ENCODE peak calls at places on chromosomes 7 and 10, in nine cellular contexts. J, M, G, V, I, A, U, S and F are unnamed samples.

GRCh38 chr7:105337529-105337928 is 51.2 kb downstream of the SRPK2 start:
- DNase-seq in J (no peak), M (no peak), G (no peak), V (no peak), I (no peak), A (no peak), U (no peak), S (no peak), F (no peak)

GRCh38 chr10:14362098-14362497 is 31.4 kb upstream of the FRMD4A start:
- DNase-seq in J (no peak), M (no peak), G (no peak), V (no peak), I (no peak), A (no peak), U (peak; percentile 66), S (no peak), F (no peak)

GRCh38 chr10:1467450-1467849 is 269.9 kb downstream of the ADARB2 start:
- DNase-seq in J (no peak), M (no peak), G (no peak), V (no peak), I (no peak), A (no peak), U (no peak), S (no peak), F (no peak)

GRCh38 chr7:98836811-98837631 is 32.8 kb downstream of the TMEM130 start:
- DNase-seq in J (no peak), M (peak; percentile 50), G (no peak), V (peak; percentile 59), I (peak; percentile 82), A (peak; percentile 45), U (no peak), S (peak; percentile 21), F (peak; percentile 83)

GRCh38 chr10:71920540-71921318 is 43.5 kb upstream of the CHST3 start:
- DNase-seq in J (peak; percentile 73), M (no peak), G (peak; percentile 74), V (no peak), I (no peak), A (peak; percentile 68), U (peak; percentile 31), S (no peak), F (no peak)

GRCh38 chr7:80298201-80298600 is 163.6 kb downstream of the GNAI1 start:
- DNase-seq in J (peak; percentile 11), M (no peak), G (peak; percentile 50), V (no peak), I (no peak), A (peak; percentile 15), U (no peak), S (no peak), F (no peak)

GRCh38 chr7:41114691-41115090 is 588.2 kb downstream of the INHBA start:
- DNase-seq in J (no peak), M (no peak), G (peak; percentile 80), V (no peak), I (no peak), A (no peak), U (no peak), S (no peak), F (no peak)

GRCh38 chr7:68005992-68006391 is 1009.4 kb downstream of the TYW1 start:
- DNase-seq in J (no peak), M (no peak), G (no peak), V (no peak), I (no peak), A (no peak), U (no peak), S (no peak), F (no peak)

GRCh38 chr7:36265720-36266119 is 112.7 kb downstream of the EEPD1 start:
- DNase-seq in J (no peak), M (no peak), G (peak; percentile 31), V (no peak), I (no peak), A (no peak), U (peak; percentile 27), S (peak; percentile 40), F (no peak)

GRCh38 chr10:103784723-103785418 is 70.5 kb downstream of the SH3PXD2A start:
- DNase-seq in J (no peak), M (no peak), G (no peak), V (no peak), I (no peak), A (no peak), U (no peak), S (no peak), F (no peak)

GRCh38 chr7:18350678-18351077 is 144.9 kb upstream of the HDAC9 start:
- DNase-seq in J (no peak), M (no peak), G (no peak), V (no peak), I (peak; percentile 44), A (no peak), U (no peak), S (no peak), F (peak; percentile 20)

GRCh38 chr7:272108-272615 is 17.8 kb upstream of the FOXL3 start:
- DNase-seq in J (no peak), M (no peak), G (no peak), V (no peak), I (no peak), A (no peak), U (no peak), S (no peak), F (no peak)

GRCh38 chr10:94116848-94117247 is 123.1 kb downstream of the PLCE1 start:
- DNase-seq in J (no peak), M (no peak), G (no peak), V (no peak), I (no peak), A (no peak), U (no peak), S (no peak), F (no peak)

GRCh38 chr7:50665403-50666123 is 100.4 kb upstream of the DDC start:
- DNase-seq in J (no peak), M (no peak), G (no peak), V (no peak), I (peak; percentile 42), A (peak; percentile 42), U (peak; percentile 56), S (no peak), F (no peak)

DNA sequence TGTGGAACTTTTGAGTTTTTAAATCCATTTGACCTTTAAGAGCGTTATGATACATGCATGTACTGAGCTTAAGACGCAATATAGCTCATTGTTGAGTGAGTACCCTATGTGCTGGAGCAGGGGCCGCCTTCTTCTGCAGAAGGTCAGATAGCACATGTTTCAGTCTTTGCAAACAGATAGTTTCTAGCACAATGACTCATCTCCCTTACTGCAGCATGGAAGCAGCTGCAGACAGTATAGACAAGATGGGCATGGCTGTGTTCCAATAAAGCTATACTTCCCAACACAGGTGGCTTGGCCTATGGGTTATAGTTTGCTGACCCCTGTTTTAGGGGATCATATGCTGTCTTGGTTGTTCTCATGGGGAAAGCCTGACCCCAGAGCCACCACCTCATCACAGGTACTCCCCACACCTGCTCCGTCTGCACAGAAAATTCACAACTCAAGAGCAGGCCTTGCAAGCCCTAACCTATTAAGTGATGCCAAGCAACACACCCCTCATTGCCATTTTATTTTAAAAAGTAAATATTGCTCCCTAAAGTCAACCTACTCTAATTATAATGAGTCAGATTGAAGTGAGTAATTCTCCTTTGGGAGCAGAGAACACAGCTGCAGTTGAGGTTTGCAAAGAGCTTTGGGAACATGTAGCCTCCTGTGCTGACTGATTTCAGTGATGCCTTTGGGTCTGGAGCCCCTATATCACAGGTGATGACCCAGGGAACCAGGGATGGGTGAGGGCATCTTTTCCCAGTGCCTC is 330.1 kb downstream of the PAXIP1 start:
- DNase-seq in J (no peak), M (no peak), G (no peak), V (no peak), I (no peak), A (no peak), U (peak; percentile 66), S (no peak), F (no peak)
- H2AFZ ChIP-seq in J (no peak overlapping the region), M (no peak overlapping the region), G (no peak overlapping the region), V (no peak overlapping the region), I (no peak overlapping the region), A (no peak overlapping the region), U (no peak overlapping the region), S (no peak overlapping the region), F (no peak overlapping the region)

GRCh38 chr10:90579602-90580242 is 278.1 kb downstream of the HTR7 start:
- DNase-seq in J (peak; percentile 71), M (no peak), G (no peak), V (peak; percentile 61), I (no peak), A (peak; percentile 5), U (peak; percentile 69), S (peak; percentile 21), F (peak; percentile 49)
- H2AFZ ChIP-seq in J (peak overlapping the region; percentile 70), M (no peak overlapping the region), G (no peak overlapping the region), V (peak overlapping the region; percentile 92), I (no peak overlapping the region), A (no peak overlapping the region), U (no peak overlapping the region), S (no peak overlapping the region), F (no peak overlapping the region)

GRCh38 chr7:84256481-84256880 is 61.9 kb upstream of the SEMA3A start:
- DNase-seq in J (no peak), M (no peak), G (no peak), V (no peak), I (no peak), A (no peak), U (no peak), S (no peak), F (no peak)
- H2AFZ ChIP-seq in J (no peak overlapping the region), M (no peak overlapping the region), G (no peak overlapping the region), V (no peak overlapping the region), I (no peak overlapping the region), A (no peak overlapping the region), U (peak overlapping the region; percentile 34), S (no peak overlapping the region), F (no peak overlapping the region)

GRCh38 chr10:79356104-79356503 is 8.8 kb downstream of the PPIF start:
- DNase-seq in J (no peak), M (no peak), G (no peak), V (no peak), I (peak; percentile 59), A (no peak), U (no peak), S (no peak), F (no peak)

GRCh38 chr10:79357180-79357579 is 9.9 kb downstream of the PPIF start:
- DNase-seq in J (no peak), M (no peak), G (no peak), V (no peak), I (no peak), A (no peak), U (no peak), S (no peak), F (no peak)

GRCh38 chr10:79354615-79355014 is 7.3 kb downstream of the PPIF start:
- DNase-seq in J (no peak), M (no peak), G (no peak), V (no peak), I (no peak), A (no peak), U (no peak), S (no peak), F (no peak)

GRCh38 chr10:79354141-79354540 is 6.9 kb downstream of the PPIF start:
- DNase-seq in J (no peak), M (no peak), G (no peak), V (no peak), I (no peak), A (no peak), U (no peak), S (no peak), F (no peak)

DNA sequence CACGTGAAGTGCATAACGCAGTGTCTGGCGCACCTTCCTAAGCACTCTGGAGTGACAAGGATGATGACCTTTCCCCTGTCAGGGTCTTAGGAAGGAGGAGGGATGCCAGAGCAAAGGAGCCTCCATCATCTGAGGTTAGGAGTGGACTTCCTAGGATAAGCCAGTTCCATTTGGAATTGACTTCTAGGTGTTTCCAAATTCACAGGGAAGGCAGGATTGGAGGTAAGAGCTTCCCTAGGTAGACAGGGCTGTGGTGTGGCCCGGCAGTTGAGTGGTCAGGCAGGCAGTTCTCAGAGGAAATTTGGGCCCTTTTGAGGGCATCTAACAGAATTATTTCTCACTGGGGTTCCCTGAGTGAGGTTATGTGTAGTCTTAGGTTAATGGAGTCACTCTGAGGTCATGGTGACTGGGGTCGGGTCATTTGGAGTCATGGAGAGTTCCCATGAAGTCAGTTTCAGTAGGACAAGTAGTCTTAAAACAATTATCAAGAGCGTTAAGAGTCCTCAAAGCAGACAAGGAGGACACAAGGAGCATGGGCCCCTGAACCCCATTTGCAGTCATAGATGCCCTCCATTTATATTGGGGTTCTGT is 8.2 kb downstream of the PPIF start:
- DNase-seq in J (no peak), M (no peak), G (no peak), V (no peak), I (peak; percentile 52), A (no peak), U (no peak), S (no peak), F (no peak)
- H2AFZ ChIP-seq in J (no peak overlapping the region), M (no peak overlapping the region), G (no peak overlapping the region), V (no peak overlapping the region), I (no peak overlapping the region), A (no peak overlapping the region), U (no peak overlapping the region), S (no peak overlapping the region), F (no peak overlapping the region)